ENCODE peak calls at places on chromosomes 3 and 15, in seven cellular contexts. Z, X, W, J, C, T and R are unnamed samples. For H3K36me3, the result is how much of the 10 kb centered on the place peaks cover.

GRCh38 chr3:194203482-194204035 is 67.6 kb downstream of the HES1 start:
- DNase-seq in X (no peak), C (no peak), W (no peak), T (no peak), Z (no peak), J (no peak), R (no peak)

GRCh38 chr15:101641894-101642293 is 10.3 kb downstream of the TM2D3 start:
- DNase-seq in J (no peak), X (no peak), W (no peak), C (no peak), T (no peak), Z (peak), R (no peak)

GRCh38 chr3:146781059-146781458 is 175.9 kb upstream of the PLSCR5 start:
- DNase-seq in Z (no peak), C (no peak), W (no peak), X (no peak), T (no peak), J (no peak), R (no peak)

GRCh38 chr3:42061711-42062408 is 29.3 kb upstream of the TRAK1 start:
- DNase-seq in J (peak), W (peak), Z (no peak), X (peak), T (peak), C (peak), R (peak)

GRCh38 chr3:64798316-64798715 is 110.5 kb upstream of the ADAMTS9 start:
- DNase-seq in Z (no peak), T (no peak), C (peak), X (no peak), W (no peak), J (no peak), R (no peak)

GRCh38 chr3:28743843-28744242 is 395.2 kb upstream of the AZI2 start:
- DNase-seq in C (no peak), X (no peak), J (no peak), T (no peak), Z (no peak), W (no peak), R (no peak)

GRCh38 chr3:14806641-14807263 is 12.0 kb upstream of the FGD5 start:
- DNase-seq in Z (no peak), J (no peak), T (no peak), W (no peak), X (no peak), C (no peak), R (no peak)

GRCh38 chr15:98796685-98797084 is 148.3 kb downstream of the IGF1R start:
- DNase-seq in C (no peak), W (no peak), X (no peak), J (no peak), Z (no peak), T (no peak), R (no peak)

GRCh38 chr3:177234121-177234520 is 36.8 kb upstream of the TBL1XR1 start:
- DNase-seq in C (no peak), W (no peak), Z (no peak), T (no peak), X (no peak), J (no peak), R (no peak)

DNA sequence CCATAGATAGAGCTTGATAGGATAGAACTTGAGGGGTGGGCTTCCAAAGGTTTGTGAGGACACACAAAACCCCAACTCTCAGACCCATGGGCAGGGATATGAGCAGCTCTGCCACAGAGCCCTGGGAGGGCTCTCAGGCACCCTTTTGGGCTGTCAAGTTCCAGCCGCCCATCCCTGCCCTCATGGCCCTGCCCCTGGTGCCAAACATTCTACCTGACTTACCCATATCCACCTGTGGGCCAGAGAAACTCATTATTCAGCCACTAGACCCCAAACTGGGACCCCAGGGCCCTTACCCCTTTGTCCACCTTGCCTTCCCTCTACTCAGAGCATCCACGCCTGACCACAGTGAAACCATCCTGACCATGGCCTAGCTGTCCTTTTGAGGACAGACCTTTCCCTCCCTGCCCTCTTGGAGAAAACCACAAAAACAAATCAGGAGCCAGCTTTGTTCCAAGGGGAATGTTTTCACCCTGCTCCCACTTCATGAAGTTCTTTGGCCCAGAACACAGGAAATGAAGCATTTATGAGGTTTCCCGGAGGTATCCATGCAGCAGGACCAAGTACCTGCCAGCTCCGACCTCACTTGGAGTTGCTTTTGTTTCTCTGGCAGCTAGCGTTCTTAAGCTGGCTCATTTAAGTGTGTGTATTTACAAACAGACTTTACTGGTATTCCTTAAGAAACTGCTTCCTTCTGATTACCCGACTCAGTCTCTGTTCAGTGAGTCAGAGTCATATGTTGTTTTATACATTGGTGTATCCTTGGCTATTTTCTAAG is 34.2 kb upstream of the GALNT15 start:
- DNase-seq in T (peak), X (no peak), Z (no peak), C (peak), W (peak), J (no peak), R (no peak)
- H3K27ac ChIP-seq in T (no peak), X (no peak), Z (no peak), C (peak), W (peak), J (no peak), R (no peak)

GRCh38 chr15:79829950-79830349 is 66.9 kb downstream of the MTHFS start:
- DNase-seq in T (no peak), W (no peak), J (no peak), Z (no peak), X (no peak), C (no peak), R (no peak)
- H3K36me3 ChIP-seq in T (under half), W (under half), J (under half), Z (under half), X (under half), C (under half), R (under half)

GRCh38 chr3:50570508-50571279 is 1.4 kb downstream of the HEMK1 start:
- DNase-seq in J (no peak), C (no peak), X (no peak), T (no peak), Z (no peak), W (no peak), R (no peak)
- H3K4me3 ChIP-seq in J (peak), C (peak), X (peak), T (no peak), Z (no peak), W (no peak), R (no peak)

DNA sequence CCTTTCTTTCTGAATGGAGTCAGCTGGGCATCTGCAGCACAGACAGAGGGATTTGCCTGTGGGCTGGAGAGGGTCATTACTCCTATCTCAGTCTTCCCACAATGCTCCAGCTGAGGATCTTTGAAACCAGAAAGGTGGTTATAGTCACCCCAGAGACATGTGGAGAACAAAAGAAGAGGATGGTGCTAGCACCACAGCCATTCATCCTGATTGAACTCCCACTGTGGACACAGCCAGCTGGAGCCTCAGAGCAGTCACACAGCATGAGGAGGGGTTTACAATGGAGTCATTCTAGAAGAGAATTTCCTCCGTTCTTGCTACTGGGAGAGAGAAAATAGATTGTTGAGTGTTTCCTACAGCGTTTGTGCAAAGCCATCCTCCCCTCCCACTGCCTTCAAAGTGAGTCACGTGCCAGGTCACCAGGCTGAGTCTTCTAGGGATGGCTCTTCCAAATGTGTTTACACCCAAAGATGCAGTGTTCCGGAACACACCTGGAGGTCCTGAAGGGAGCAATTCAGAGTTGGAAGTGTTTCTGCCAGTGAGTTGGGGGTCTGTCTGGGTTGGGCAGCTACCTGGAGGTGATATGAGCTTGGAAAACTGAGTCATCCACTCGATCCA is 18.9 kb upstream of the GREM1 start:
- DNase-seq in X (no peak), C (no peak), Z (no peak), T (no peak), W (no peak), J (no peak), R (no peak)
- H3K27ac ChIP-seq in X (no peak), C (no peak), Z (no peak), T (no peak), W (no peak), J (no peak), R (no peak)

GRCh38 chr15:66135664-66136063 is 117.9 kb downstream of the MEGF11 start:
- DNase-seq in Z (no peak), X (no peak), T (no peak), W (no peak), J (no peak), C (no peak), R (no peak)

GRCh38 chr15:66138882-66139281 is 114.7 kb downstream of the MEGF11 start:
- DNase-seq in Z (no peak), C (no peak), T (no peak), W (no peak), J (no peak), X (no peak), R (no peak)

GRCh38 chr15:66139816-66140215 is 113.7 kb downstream of the MEGF11 start:
- DNase-seq in Z (no peak), C (no peak), X (no peak), J (no peak), W (no peak), T (no peak), R (no peak)

GRCh38 chr15:66136948-66137347 is 116.6 kb downstream of the MEGF11 start:
- DNase-seq in Z (no peak), J (no peak), T (no peak), W (no peak), X (no peak), C (no peak), R (no peak)

DNA sequence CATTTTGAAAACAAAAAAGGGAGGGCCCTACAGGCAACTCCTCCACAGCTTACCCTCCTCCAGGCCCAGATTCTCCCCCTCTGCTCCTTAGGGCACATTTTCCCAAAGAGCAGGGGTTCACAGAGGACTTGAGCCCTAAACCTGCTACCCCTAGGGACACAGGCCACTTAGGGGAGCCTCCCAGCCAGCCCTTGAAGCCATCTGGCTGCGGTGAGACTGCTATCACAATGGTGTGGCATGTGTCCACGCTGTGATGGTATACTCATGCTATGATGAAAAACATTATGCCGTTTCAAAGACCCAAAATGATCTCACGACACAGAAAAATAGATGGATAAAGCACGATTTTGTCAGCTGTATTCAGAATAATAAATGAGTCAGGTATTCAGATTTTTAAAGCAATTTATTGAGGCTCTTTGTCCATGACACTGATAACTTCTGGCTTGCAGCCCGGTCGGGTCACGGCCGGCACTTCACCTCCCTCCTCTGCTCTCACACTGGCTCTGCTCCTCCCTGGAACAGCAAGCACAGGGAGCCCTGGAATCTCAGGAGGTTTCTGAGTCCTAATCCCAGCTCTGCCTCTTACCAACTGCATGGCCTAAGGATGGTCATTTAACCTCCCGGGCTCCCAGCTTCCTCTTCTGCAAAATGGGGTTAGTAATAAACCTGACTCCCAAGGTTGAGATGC is 115.3 kb downstream of the MEGF11 start:
- DNase-seq in C (no peak), X (peak), T (peak), W (no peak), J (no peak), Z (no peak), R (no peak)
- H3K36me3 ChIP-seq in C (under half), X (under half), T (under half), W (under half), J (under half), Z (under half), R (under half)

GRCh38 chr3:73442886-73443285 is 181.9 kb downstream of the PDZRN3 start:
- DNase-seq in T (no peak), W (no peak), C (no peak), X (no peak), Z (no peak), J (no peak), R (no peak)
- H3K4me3 ChIP-seq in T (no peak), W (no peak), C (no peak), X (no peak), Z (no peak), J (no peak), R (no peak)

GRCh38 chr15:58513681-58514336 is 82.0 kb downstream of the LIPC start:
- DNase-seq in W (no peak), C (no peak), Z (no peak), T (no peak), X (no peak), J (no peak), R (no peak)

GRCh38 chr15:58511588-58511987 is 79.8 kb downstream of the LIPC start:
- DNase-seq in J (no peak), C (no peak), T (no peak), Z (no peak), X (no peak), W (no peak), R (no peak)

GRCh38 chr15:58510715-58511465 is 79.1 kb downstream of the LIPC start:
- DNase-seq in X (no peak), J (no peak), C (no peak), W (no peak), Z (no peak), T (no peak), R (no peak)

GRCh38 chr15:58513008-58513407 is 81.2 kb downstream of the LIPC start:
- DNase-seq in T (no peak), W (no peak), C (no peak), X (no peak), Z (no peak), J (no peak), R (no peak)

DNA sequence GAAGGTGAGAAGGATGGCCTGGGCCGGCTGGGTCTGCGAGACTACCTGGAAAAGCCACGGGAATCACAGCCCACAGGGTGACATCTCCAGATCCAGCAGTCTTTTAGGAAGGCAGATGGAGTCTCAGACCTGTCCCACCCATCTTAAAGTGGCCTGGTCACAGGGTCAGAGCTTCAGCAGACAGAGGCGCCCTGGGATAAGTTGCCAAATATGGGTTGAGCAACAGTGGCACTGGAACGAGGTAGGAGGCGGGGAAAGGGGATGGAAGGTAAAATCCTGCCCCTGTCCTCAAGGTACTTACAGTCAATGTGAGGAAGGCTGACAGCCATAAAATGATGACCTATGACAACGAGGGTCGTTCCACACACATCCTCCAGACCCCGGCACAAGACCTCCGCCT is 80.7 kb downstream of the LIPC start:
- DNase-seq in T (no peak), J (no peak), C (no peak), X (no peak), W (no peak), Z (no peak), R (no peak)
- H3K27ac ChIP-seq in T (no peak), J (no peak), C (no peak), X (no peak), W (no peak), Z (no peak), R (no peak)

GRCh38 chr3:102605146-102605545 is 170.3 kb downstream of the ZPLD1 start:
- DNase-seq in Z (no peak), J (no peak), X (no peak), C (no peak), T (no peak), W (no peak), R (no peak)
- H3K36me3 ChIP-seq in Z (under half), J (under half), X (under half), C (under half), T (under half), W (under half), R (under half)

GRCh38 chr3:107216711-107217110 is 160.5 kb upstream of the CCDC54 start:
- DNase-seq in J (no peak), W (peak), C (no peak), X (no peak), Z (no peak), T (no peak), R (peak)
- H3K4me3 ChIP-seq in J (no peak), W (no peak), C (no peak), X (no peak), Z (no peak), T (no peak), R (no peak)